ENCODE peak calls at places on chromosomes 13 and 19, in six cellular contexts. B is MM.1S, Y is SK-N-MC, V is fibroblast of villous mesenchyme, W is left lung, G is fibroblast of the aortic adventitia. A is an unnamed sample.

GRCh38 chr19:37920591-37921450 is 13.8 kb downstream of the SIPA1L3 start:
- DNase-seq in G (no peak), W (no peak), Y (no peak), B (no peak), V (no peak), A (no peak)

GRCh38 chr19:14004619-14005380 is 1.3 kb downstream of the RFX1 start:
- DNase-seq in V (peak), G (peak), Y (no peak), B (no peak), W (peak), A (no peak)

GRCh38 chr13:98200211-98200878 is 23.3 kb upstream of the RNF113B start:
- DNase-seq in G (no peak), B (no peak), V (no peak), W (no peak), Y (no peak), A (no peak)

GRCh38 chr19:2547721-2548120 is 71.8 kb downstream of the GADD45B start:
- DNase-seq in V (no peak), Y (no peak), G (no peak), W (peak), B (no peak), A (no peak)

GRCh38 chr13:52809310-52809769 is 39.1 kb downstream of the PCDH8 start:
- DNase-seq in W (no peak), G (peak), Y (peak), V (peak), B (peak), A (peak)

GRCh38 chr19:38663156-38663651 is 15.8 kb downstream of the ACTN4 start:
- DNase-seq in B (no peak), V (no peak), W (no peak), G (no peak), Y (no peak), A (no peak)

GRCh38 chr19:39814595-39814994 is 19.4 kb downstream of the DYRK1B start:
- DNase-seq in G (no peak), W (no peak), Y (no peak), B (no peak), V (no peak), A (no peak)

GRCh38 chr19:42370068-42370520 is 20.0 kb downstream of the CNFN start:
- DNase-seq in Y (no peak), G (no peak), B (no peak), V (no peak), W (no peak), A (no peak)

GRCh38 chr13:23020246-23020843 is 160.4 kb upstream of the SGCG start:
- DNase-seq in B (peak), Y (peak), V (peak), G (peak), W (no peak), A (peak)

GRCh38 chr13:48437381-48437780 is 24.5 kb upstream of the LPAR6 start:
- DNase-seq in Y (no peak), W (no peak), G (peak), V (peak), B (no peak), A (no peak)

GRCh38 chr19:32566246-32566830 is 14.7 kb upstream of the PDCD5 start:
- DNase-seq in G (peak), Y (no peak), V (peak), W (no peak), B (no peak), A (no peak)

GRCh38 chr13:88339271-88339741 is 668.1 kb downstream of the SLITRK5 start:
- DNase-seq in G (no peak), V (no peak), Y (no peak), W (peak), B (no peak), A (no peak)

GRCh38 chr19:13701624-13702023 is 62.7 kb upstream of the MRI1 start:
- DNase-seq in W (no peak), B (no peak), Y (no peak), V (no peak), G (no peak), A (no peak)

GRCh38 chr13:78787189-78787588 is 128.2 kb upstream of the OBI1 start:
- DNase-seq in B (no peak), G (no peak), W (peak), Y (no peak), V (no peak), A (no peak)

GRCh38 chr19:34461375-34462100 is 20.0 kb upstream of the WTIP start:
- DNase-seq in W (no peak), V (peak), Y (no peak), G (peak), B (no peak), A (no peak)

GRCh38 chr19:36837525-36837901 is 674 bp downstream of the ZNF790 start:
- DNase-seq in Y (no peak), V (no peak), W (no peak), G (no peak), B (no peak), A (no peak)

GRCh38 chr19:19738564-19738963 is 5.7 kb upstream of the ZNF14 start:
- DNase-seq in Y (no peak), G (no peak), W (no peak), V (no peak), B (no peak), A (no peak)

GRCh38 chr19:50460161-50460765 is 16.0 kb upstream of the EMC10 start:
- DNase-seq in Y (no peak), G (peak), W (peak), B (peak), V (peak), A (no peak)

GRCh38 chr19:3249408-3249807 is 24.9 kb downstream of the CELF5 start:
- DNase-seq in G (no peak), B (no peak), W (no peak), Y (no peak), V (no peak), A (peak)

GRCh38 chr19:10769533-10770491 is 51.9 kb downstream of the DNM2 start:
- DNase-seq in B (no peak), V (peak), G (peak), W (no peak), Y (no peak), A (no peak)

GRCh38 chr19:39686739-39687138 is 17.5 kb upstream of the LGALS14 start:
- DNase-seq in B (no peak), G (no peak), Y (no peak), V (no peak), W (no peak), A (no peak)

GRCh38 chr13:48234652-48235099 is 1.7 kb downstream of the ITM2B start:
- DNase-seq in G (peak), B (no peak), W (no peak), V (no peak), Y (no peak), A (no peak)

GRCh38 chr13:22162889-22163288 is 492.0 kb downstream of the FGF9 start:
- DNase-seq in G (no peak), Y (no peak), B (peak), V (peak), W (no peak), A (no peak)

GRCh38 chr19:1154731-1155351 is 19.2 kb downstream of the SBNO2 start:
- DNase-seq in G (peak), W (peak), V (peak), B (no peak), Y (no peak), A (no peak)

GRCh38 chr13:47480941-47481340 is 520.1 kb downstream of the SUCLA2 start:
- DNase-seq in W (no peak), V (no peak), B (no peak), G (no peak), Y (no peak), A (no peak)

GRCh38 chr19:29671393-29672076 is 6.3 kb downstream of the PLEKHF1 start:
- DNase-seq in B (no peak), G (peak), W (peak), V (no peak), Y (no peak), A (peak)
- H3K4me3 ChIP-seq in B (no peak), G (no peak), W (no peak), V (no peak), Y (no peak), A (no peak)

DNA sequence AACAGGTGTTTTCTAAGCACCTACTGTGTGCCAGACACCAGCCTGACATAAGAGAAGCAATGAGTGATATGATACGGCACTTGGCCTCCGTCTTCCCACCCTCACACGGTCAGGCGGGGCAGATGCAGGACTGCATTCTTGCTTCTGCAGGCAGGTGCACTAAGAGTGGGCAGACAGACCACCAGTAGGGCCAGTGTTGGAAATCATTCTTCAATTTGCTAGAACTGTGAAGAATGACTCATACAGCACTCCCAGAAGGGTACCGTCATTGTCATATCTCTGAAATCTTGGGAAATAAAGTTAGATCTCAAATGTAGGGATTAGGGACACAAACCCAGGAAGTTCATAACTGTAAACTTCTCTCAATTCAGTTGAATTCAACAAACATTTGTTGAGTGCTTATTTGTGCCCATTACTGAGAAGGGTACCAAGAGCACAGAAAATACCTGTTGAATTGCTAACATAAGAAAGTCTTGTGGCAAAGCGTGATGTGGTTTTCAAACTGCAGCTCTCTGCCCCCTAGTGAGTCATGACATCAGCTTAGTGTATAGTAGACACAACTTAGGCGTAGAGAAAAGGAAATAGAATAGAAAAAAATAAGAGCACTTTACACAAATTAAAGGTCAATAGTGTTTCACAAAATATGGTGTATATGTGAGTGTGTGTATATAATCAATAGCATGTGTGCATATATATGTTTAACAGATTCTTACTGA is 76.1 kb downstream of the TEX26 start:
- DNase-seq in B (no peak), G (no peak), Y (no peak), V (no peak), W (no peak), A (peak)
- H3K4me3 ChIP-seq in B (no peak), G (no peak), Y (no peak), V (no peak), W (no peak), A (no peak)

GRCh38 chr13:25473864-25474263 is 102.1 kb downstream of the ATP8A2 start:
- DNase-seq in B (no peak), G (no peak), V (no peak), W (no peak), Y (no peak), A (no peak)

GRCh38 chr13:25468330-25469178 is 96.8 kb downstream of the ATP8A2 start:
- DNase-seq in Y (no peak), G (no peak), B (no peak), V (peak), W (no peak), A (peak)

GRCh38 chr13:25463496-25463895 is 91.7 kb downstream of the ATP8A2 start:
- DNase-seq in G (no peak), V (peak), W (no peak), Y (no peak), B (no peak), A (no peak)

GRCh38 chr13:25466880-25467279 is 95.1 kb downstream of the ATP8A2 start:
- DNase-seq in B (no peak), G (no peak), Y (no peak), W (no peak), V (no peak), A (no peak)

DNA sequence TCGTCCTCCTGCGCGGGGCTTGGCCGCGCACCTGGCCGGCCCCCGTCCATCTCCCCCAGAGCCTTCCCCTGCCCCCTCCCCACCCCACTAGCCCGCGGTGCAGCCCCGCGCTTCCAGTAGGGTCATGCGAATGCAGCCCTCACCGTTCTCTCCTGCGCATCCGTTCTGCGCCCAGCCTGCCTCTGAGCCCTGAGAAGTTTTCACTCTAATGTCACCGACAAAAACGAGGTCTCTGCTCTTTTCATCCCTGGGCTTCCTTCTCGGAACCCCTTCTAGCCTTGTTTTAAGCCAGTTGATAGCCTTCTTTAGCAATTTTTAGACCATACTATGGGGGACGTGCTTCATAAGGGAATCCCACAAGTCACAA is 97.4 kb downstream of the ATP8A2 start:
- DNase-seq in B (no peak), G (no peak), Y (no peak), W (no peak), V (no peak), A (no peak)
- H3K4me3 ChIP-seq in B (no peak), G (no peak), Y (peak), W (no peak), V (no peak), A (no peak)

DNA sequence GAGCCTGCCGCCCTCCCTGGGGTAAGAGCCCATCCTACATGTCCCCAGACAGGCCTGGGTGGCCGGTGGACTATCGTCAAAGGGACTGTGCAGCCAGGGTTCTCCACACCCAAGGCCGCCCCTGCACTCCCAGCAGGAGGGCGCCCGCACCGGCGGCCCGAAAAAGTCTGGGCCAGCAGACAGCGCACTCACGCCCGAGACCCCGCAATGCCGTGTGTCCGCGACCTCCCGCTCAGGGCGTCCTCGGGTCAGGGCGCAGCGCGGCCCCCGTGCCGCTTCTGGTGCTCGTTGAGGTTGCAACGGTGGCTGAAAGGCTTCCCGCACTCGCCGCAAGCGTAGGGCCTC is 2.6 kb upstream of the A1BG start:
- DNase-seq in G (no peak), V (no peak), W (peak), Y (no peak), B (no peak), A (no peak)
- H3K4me3 ChIP-seq in G (no peak), V (peak), W (peak), Y (no peak), B (no peak), A (no peak)

DNA sequence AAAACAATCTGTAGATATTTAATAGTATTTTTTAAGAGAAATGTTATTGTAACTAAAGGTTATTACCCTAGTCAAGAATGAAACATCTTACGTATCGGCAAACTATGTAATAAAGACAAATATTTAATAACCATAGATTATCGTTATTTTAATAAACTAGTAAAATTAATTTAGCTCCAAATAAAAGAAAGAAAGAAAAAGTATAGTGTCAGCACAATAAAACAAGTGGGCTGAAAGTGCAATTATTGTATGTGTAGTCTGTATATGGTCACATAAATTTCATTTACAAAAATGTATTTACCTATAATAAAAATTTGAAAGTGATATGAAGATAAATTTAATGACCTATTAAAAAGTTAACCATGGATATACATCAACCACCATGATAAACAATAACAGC is 1258.4 kb upstream of the MIR17HG start:
- DNase-seq in W (no peak), V (no peak), G (no peak), Y (no peak), B (no peak), A (no peak)
- H3K4me3 ChIP-seq in W (no peak), V (no peak), G (no peak), Y (no peak), B (no peak), A (no peak)

DNA sequence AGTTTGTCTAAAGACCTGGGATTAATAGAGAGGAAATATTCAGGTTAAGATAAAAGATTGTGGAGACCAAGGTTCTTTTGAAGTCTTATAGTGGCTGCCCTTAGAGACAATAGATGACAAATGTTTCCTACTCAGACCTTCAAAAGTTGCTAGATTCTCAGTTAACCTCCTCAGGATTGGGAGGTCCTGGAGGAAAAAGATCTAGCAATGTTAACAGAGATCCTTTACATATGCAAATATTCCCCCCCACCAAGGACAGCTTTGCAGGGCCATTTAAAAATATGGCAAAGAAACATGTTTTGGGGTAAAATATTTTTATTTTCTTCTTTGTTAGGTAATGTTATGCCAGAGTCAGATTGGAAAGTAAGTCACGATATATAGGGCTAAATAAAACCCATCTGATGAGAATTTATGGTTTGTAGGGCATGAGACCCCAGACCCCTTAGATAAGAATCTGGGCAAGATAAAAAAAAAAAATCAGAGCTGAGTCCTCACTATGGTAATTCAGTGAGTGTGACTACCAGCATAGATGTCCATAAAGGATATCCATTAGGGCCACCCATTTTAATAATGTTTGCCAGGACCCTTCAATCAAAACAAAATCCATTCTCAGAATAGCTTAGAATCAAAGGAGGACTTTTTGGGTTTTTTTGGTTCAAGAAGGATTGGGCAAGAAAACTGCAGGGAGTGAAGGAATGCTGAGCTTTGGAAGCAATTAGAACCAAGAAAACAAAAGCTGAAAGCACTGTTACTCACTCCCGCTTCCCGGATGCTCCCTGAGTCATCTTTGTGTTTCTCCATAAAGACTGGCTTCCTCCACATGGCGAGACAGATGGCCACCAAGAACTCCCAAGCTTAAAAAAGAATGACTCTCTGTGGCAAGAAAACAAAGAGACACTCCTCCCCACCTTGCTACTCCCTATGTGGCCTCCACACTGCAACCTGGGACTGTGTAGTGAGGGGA is 28.2 kb downstream of the VSTM1 start:
- DNase-seq in G (peak), Y (no peak), B (no peak), V (peak), W (no peak), A (no peak)
- H3K4me3 ChIP-seq in G (no peak), Y (no peak), B (no peak), V (no peak), W (no peak), A (no peak)

GRCh38 chr13:94713556-94714182 is 1.3 kb upstream of the SOX21 start:
- DNase-seq in Y (no peak), B (no peak), W (no peak), G (no peak), V (no peak), A (no peak)
- H3K4me3 ChIP-seq in Y (no peak), B (no peak), W (no peak), G (no peak), V (no peak), A (no peak)

DNA sequence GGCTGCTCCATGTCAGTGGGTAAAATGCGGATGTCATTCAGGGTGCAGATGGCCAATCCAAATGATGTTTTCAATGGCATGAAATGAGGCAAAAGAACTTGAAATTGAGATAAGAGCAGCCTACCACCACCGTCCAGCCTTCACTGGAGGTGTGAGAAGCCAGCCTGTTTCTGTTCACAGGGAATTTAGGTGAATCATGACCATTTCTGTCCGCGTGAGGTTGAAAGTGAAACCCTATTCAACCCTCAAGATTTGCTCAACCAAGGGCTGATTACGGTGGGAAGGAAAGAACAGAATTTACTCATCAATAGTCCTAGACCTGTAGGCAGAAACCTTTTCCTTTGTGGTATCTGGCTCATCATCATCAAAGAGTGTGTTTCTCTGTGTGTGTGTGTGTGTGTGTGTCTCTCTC is 370.7 kb downstream of the COG6 start:
- DNase-seq in W (no peak), B (peak), Y (no peak), G (peak), V (no peak), A (peak)
- H3K4me3 ChIP-seq in W (no peak), B (no peak), Y (no peak), G (no peak), V (no peak), A (no peak)

DNA sequence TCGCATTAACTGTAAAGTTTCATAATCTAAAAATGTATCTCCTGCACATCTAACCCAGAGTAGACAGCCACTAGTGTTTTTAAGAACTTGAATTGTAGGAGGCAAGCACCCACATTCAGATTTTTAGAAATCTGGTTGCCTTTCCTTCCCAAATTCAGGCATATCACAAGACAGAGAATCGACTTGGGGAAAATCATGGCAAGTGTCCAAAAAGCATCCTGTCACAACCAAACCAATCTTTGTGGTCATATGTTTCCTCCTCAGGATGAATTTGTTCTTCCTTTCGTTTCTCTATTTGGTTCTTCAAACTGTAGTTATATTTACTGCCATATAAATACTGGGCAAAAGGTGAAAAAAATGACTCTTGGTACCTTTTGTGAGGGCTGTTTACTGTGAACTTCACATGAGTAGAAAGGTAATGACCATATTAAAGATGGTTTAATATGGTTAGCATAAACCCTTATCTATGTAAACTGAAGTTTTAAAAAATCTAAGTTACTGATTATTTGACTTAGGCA is 111.2 kb upstream of the FRY start:
- DNase-seq in B (no peak), W (no peak), V (no peak), G (no peak), Y (no peak), A (no peak)
- H3K4me3 ChIP-seq in B (no peak), W (no peak), V (no peak), G (no peak), Y (no peak), A (no peak)

A was measured in Jurkat, Clone E6-1.